ENCODE peak calls at places on chromosomes 1 and 21, in six cellular contexts. G, U, R, O, Y and L are unnamed samples.

GRCh38 chr1:37795340-37796110 is 1.9 kb downstream of the MANEAL start:
- DNase-seq in Y (peak; percentile 67), O (no peak), G (peak; percentile 85), U (no peak), R (no peak), L (no peak)

GRCh38 chr1:160781129-160781808 is 14.7 kb upstream of the LY9 start:
- DNase-seq in G (no peak), R (no peak), U (no peak), O (no peak), Y (no peak), L (no peak)

GRCh38 chr1:61184714-61185106 is 102.3 kb downstream of the NFIA start:
- DNase-seq in U (no peak), O (no peak), R (no peak), Y (no peak), G (no peak), L (no peak)

GRCh38 chr21:17901458-17902092 is 82.4 kb upstream of the C21orf91 start:
- DNase-seq in U (no peak), R (no peak), Y (no peak), O (no peak), G (no peak), L (peak; percentile 23)

GRCh38 chr1:207366022-207366421 is 44.5 kb downstream of the CD55 start:
- DNase-seq in U (no peak), Y (no peak), G (no peak), R (no peak), O (no peak), L (no peak)

GRCh38 chr1:116825400-116825734 is 71.1 kb downstream of the CD2 start:
- DNase-seq in G (peak; percentile 91), R (no peak), O (no peak), U (no peak), Y (peak; percentile 53), L (no peak)

GRCh38 chr1:76872944-76873343 is 5.7 kb downstream of the ST6GALNAC5 start:
- DNase-seq in G (no peak), U (no peak), R (no peak), O (no peak), Y (no peak), L (no peak)

GRCh38 chr1:109770331-109771095 is 6.8 kb upstream of the EPS8L3 start:
- DNase-seq in R (no peak), G (no peak), Y (no peak), U (no peak), O (no peak), L (no peak)

GRCh38 chr1:246789454-246790339 is 65.5 kb downstream of the SCCPDH start:
- DNase-seq in R (no peak), G (no peak), U (no peak), O (no peak), Y (peak; percentile 30), L (no peak)

GRCh38 chr1:207335695-207336363 is 14.4 kb downstream of the CD55 start:
- DNase-seq in R (no peak), U (no peak), G (no peak), O (no peak), Y (no peak), L (peak; percentile 91)

GRCh38 chr1:80099713-80100112 is 1093.2 kb upstream of the ADGRL4 start:
- DNase-seq in O (no peak), U (no peak), Y (no peak), G (no peak), R (no peak), L (no peak)

GRCh38 chr1:223258751-223259177 is 105.2 kb downstream of the SUSD4 start:
- DNase-seq in O (peak; percentile 10), Y (no peak), U (no peak), R (no peak), G (peak; percentile 40), L (no peak)

GRCh38 chr1:109827466-109827865 is 63.7 kb upstream of the EPS8L3 start:
- DNase-seq in R (no peak), G (peak; percentile 1), Y (no peak), O (no peak), U (no peak), L (no peak)

GRCh38 chr21:40841524-40842196 is 5.3 kb downstream of the DSCAM start:
- DNase-seq in Y (peak; percentile 81), G (no peak), R (no peak), O (peak; percentile 6), U (no peak), L (no peak)

GRCh38 chr1:52904590-52905375 is 16.8 kb downstream of the ECHDC2 start:
- DNase-seq in U (peak; percentile 10), O (no peak), Y (peak; percentile 88), G (peak; percentile 89), R (no peak), L (no peak)

GRCh38 chr1:198892065-198892464 is 253.2 kb downstream of the PTPRC start:
- DNase-seq in R (no peak), Y (peak; percentile 9), O (no peak), U (no peak), G (no peak), L (no peak)

GRCh38 chr1:155139895-155140629 is at the start of gene DPM3:
- DNase-seq in R (no peak), O (peak; percentile 71), G (peak; percentile 87), Y (peak; percentile 89), U (peak; percentile 62), L (no peak)

DNA sequence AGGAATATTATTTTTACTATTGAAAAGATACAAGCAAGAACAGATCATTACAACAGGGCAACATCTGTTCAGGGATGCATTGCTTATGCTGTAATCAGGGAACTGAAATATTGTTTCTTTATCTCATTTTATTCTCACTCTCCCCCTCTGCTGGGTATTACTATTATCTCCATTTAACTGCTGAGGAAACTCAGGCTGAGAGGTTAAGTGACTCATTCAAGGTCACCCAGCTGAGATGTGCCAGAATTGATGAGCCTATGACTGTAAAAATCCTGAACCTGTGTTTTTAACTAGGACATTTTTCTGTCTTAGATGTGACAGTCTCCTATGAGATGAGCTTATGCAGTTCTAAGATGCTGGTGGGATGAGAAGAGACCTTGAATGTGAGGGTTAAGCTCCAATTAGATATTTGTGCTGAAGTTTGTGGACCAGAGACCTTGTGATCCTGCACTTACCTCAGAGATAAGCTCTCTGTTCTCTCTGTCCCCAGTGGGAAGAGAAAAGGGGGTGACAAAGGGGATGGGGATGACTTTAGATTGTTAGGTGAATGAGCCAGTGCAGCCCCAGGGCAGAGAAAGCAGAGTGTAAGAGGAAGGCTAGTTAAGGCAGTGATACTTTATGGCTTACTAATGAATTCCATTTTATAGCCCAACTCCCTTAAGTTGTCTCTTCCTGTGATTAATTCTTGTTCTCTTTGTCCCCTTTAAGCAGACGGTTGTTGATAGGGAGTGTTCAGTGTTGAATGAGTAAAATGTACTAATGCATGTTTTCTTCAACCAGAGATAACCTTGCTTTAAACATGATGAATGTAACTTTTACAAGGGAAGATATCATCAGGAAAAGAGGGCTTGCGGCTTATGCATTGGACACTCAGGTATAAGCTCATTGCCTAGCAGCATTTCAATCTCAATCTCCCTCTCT is 111.4 kb downstream of the HLX start:
- DNase-seq in Y (no peak), G (peak; percentile 27), R (no peak), U (peak; percentile 12), O (peak; percentile 3), L (no peak)
- TF ChIP-seq SIN3A in Y (no peak), G (no peak), R (no peak), U (no peak), O (no peak), L (no peak)

DNA sequence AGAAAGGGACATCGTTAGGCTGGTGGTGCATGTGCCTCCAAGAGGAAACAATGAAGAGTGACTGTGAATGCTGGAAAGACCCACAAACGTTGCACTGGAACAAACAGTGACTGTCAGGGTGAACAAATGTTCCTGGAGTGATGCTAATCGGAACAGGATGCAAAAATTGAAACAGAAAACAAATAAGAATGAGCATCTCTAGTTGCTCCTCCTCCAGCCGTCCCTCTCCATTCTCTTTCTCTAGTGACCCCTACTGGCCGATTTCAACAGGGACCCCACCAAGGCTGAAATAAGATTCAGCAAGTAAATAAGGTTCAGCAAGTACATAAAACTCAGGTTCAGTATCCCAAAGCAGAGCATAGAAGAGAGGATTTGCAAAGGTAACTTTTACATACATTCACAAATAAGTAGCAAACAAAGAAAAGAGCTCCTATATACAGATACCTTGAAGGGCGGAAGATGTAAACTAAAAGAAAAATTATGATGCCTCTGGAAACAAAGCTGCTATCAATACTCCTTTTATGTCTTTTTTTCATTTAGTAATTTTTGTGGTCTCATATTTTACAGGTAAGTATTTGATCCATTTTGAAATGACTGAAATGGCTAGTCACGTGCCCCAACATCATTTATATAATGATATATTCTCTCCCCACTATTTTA is 836.1 kb upstream of the ADAMTS5 start:
- DNase-seq in Y (peak; percentile 27), G (peak; percentile 40), R (no peak), U (no peak), O (no peak), L (no peak)
- TF ChIP-seq SIN3A in Y (no peak), G (no peak), R (no peak), U (no peak), O (no peak), L (no peak)

DNA sequence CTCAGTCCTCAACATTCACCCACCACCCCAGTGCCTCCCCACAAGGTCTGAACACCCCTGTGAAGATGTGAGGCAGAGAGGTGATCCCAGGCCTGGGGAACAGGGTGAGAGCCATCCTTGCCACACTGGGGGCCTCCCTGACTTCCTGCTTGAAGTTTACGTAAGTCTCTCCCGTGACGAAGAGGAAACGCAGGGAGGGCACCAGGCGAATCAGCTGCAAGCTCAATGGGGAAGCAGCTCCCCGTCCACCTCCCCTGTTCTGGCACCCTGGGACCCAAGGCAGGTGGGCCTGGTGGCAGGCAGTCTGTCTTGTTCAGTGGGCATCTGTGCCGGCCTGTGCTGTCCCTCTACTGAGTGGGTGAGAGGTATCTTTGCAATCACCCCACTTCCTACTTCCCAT is 50.5 kb upstream of the CNTN2 start:
- DNase-seq in G (no peak), U (no peak), R (no peak), O (no peak), Y (no peak), L (no peak)
- TF ChIP-seq SIN3A in G (no peak), U (no peak), R (no peak), O (no peak), Y (no peak), L (no peak)

GRCh38 chr1:211327341-211327921 is 798 bp downstream of the TRAF5 start:
- DNase-seq in Y (peak; percentile 60), R (no peak), G (no peak), O (no peak), U (no peak), L (no peak)
- TF ChIP-seq SIN3A in Y (no peak), R (no peak), G (no peak), O (no peak), U (no peak), L (peak; percentile 32)

GRCh38 chr1:48082271-48082925 is 85.2 kb upstream of the TRABD2B start:
- DNase-seq in R (no peak), O (no peak), Y (peak; percentile 65), U (no peak), G (no peak), L (no peak)
- TF ChIP-seq SIN3A in R (no peak), O (no peak), Y (no peak), U (no peak), G (no peak), L (no peak)

DNA sequence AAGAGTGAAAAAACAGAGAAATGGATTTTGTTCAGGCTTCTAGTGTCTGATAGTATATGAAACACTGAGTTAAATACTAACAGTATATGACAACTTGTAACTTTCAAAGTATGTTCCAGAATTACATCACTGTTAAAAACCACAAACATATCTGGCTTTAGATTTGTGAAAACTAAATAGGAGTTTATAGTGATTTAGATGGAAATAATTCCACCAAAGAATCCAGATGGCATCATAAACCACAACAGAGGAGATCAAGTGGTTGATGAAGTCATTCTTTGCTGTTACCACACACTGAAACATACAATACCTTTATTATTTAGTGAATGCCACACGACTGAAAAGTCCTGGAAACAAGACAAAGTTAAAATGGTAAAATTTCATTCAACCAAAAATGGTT is 37.2 kb downstream of the ALG14 start:
- DNase-seq in Y (no peak), U (peak; percentile 18), R (no peak), G (no peak), O (no peak), L (no peak)
- TF ChIP-seq SIN3A in Y (no peak), U (no peak), R (no peak), G (no peak), O (no peak), L (no peak)